ENCODE peak calls at places on chromosomes 2 and 18, in five cellular contexts. H is activated T-cell treated with anti-CD3 and anti-CD28 coated beads, Interleukin-2, amount 50 U/mL, for 24 hours; O is naive thymus-derived CD8-positive, alpha-beta T cell; R is SIG-M5; W is nucleus accumbens. A is an unnamed sample.

GRCh38 chr2:47654790-47655562 is 128.0 kb upstream of the MSH6 start:
- DNase-seq in W (no peak), R (no peak), O (no peak), H (no peak), A (no peak)

GRCh38 chr2:182144780-182145170 is 159.1 kb downstream of the PPP1R1C start:
- DNase-seq in R (no peak), W (no peak), H (no peak), O (no peak), A (no peak)

GRCh38 chr2:51511002-51511401 is 479.1 kb upstream of the NRXN1 start:
- DNase-seq in W (no peak), R (no peak), H (no peak), O (no peak), A (no peak)

GRCh38 chr18:50009772-50010171 is 185.2 kb downstream of the MYO5B start:
- DNase-seq in H (peak), R (no peak), W (no peak), O (peak), A (no peak)

GRCh38 chr2:63594622-63595021 is 5.9 kb downstream of the MDH1 start:
- DNase-seq in R (no peak), O (no peak), H (no peak), W (no peak), A (no peak)

GRCh38 chr2:118351796-118352195 is 263.5 kb downstream of the INSIG2 start:
- DNase-seq in W (no peak), R (no peak), H (no peak), O (no peak), A (no peak)

GRCh38 chr2:3692375-3692774 is 11.0 kb upstream of the DCDC2C start:
- DNase-seq in R (no peak), O (no peak), W (no peak), H (no peak), A (no peak)

GRCh38 chr18:45164551-45164950 is 450.7 kb upstream of the SLC14A2 start:
- DNase-seq in O (no peak), H (no peak), W (no peak), R (no peak), A (no peak)

GRCh38 chr2:4780679-4781078 is 911.5 kb upstream of the SOX11 start:
- DNase-seq in R (no peak), H (no peak), W (no peak), O (no peak), A (no peak)

GRCh38 chr2:18505703-18506341 is 54.6 kb downstream of the RDH14 start:
- DNase-seq in R (no peak), W (no peak), H (no peak), O (no peak), A (no peak)

GRCh38 chr2:288743-289361 is 961 bp upstream of the ALKAL2 start:
- DNase-seq in W (no peak), H (no peak), O (no peak), R (no peak), A (peak)

GRCh38 chr18:72808688-72809087 is 59.1 kb downstream of the NETO1 start:
- DNase-seq in W (no peak), O (no peak), H (no peak), R (no peak), A (no peak)

GRCh38 chr18:49360582-49360981 is 99.9 kb downstream of the DYM start:
- DNase-seq in W (no peak), O (no peak), H (no peak), R (no peak), A (no peak)

GRCh38 chr18:38539373-38539772 is 973.8 kb upstream of the CELF4 start:
- DNase-seq in W (no peak), H (no peak), R (no peak), O (no peak), A (no peak)

GRCh38 chr2:9752441-9753275 is 90.6 kb upstream of the TAF1B start:
- DNase-seq in W (no peak), H (peak), R (no peak), O (no peak), A (no peak)

GRCh38 chr2:37653093-37653492 is 18.3 kb downstream of the CDC42EP3 start:
- DNase-seq in H (no peak), W (no peak), R (no peak), O (no peak), A (no peak)

GRCh38 chr2:1974391-1974790 is 230.1 kb upstream of the PXDN start:
- DNase-seq in R (no peak), W (no peak), O (no peak), H (no peak), A (no peak)

GRCh38 chr18:77702686-77703085 is 453.0 kb downstream of the GALR1 start:
- DNase-seq in O (no peak), R (no peak), W (no peak), H (no peak), A (no peak)

GRCh38 chr2:31383471-31384153 is 30.9 kb downstream of the XDH start:
- DNase-seq in R (no peak), H (no peak), O (no peak), W (no peak), A (no peak)

GRCh38 chr18:23662309-23663263 is at the start of gene ANKRD29:
- DNase-seq in H (peak), O (peak), W (no peak), R (no peak), A (peak)

A was measured in ovary.